ENCODE peak calls at places on chromosomes 12 and 14, in five cellular contexts. One of them, this sample, is unnamed.

GRCh38 chr12:111285191-111285590 is 83.7 kb downstream of the PHETA1 start:
- DNase-seq in neural progenitor cell: peak
- DNase-seq in CD8-positive, alpha-beta T cell: no peak
- DNase-seq in testis: no peak
- DNase-seq in breast epithelium: no peak
- DNase-seq in this sample: no peak

GRCh38 chr14:47442206-47442605 is 233.2 kb downstream of the MDGA2 start:
- DNase-seq in neural progenitor cell: peak
- DNase-seq in CD8-positive, alpha-beta T cell: no peak
- DNase-seq in testis: peak
- DNase-seq in breast epithelium: no peak
- DNase-seq in this sample: no peak

GRCh38 chr14:23895480-23895879 is 58.1 kb upstream of the DHRS4 start:
- DNase-seq in neural progenitor cell: no peak
- DNase-seq in CD8-positive, alpha-beta T cell: no peak
- DNase-seq in testis: no peak
- DNase-seq in breast epithelium: no peak
- DNase-seq in this sample: no peak

GRCh38 chr14:23532658-23533057 is 18.9 kb downstream of the ZFHX2 start:
- DNase-seq in neural progenitor cell: no peak
- DNase-seq in CD8-positive, alpha-beta T cell: no peak
- DNase-seq in testis: no peak
- DNase-seq in breast epithelium: no peak
- DNase-seq in this sample: no peak

GRCh38 chr12:34605510-34605887 is 583.2 kb downstream of the ALG10 start:
- DNase-seq in neural progenitor cell: no peak
- DNase-seq in CD8-positive, alpha-beta T cell: no peak
- DNase-seq in testis: no peak
- DNase-seq in breast epithelium: no peak
- DNase-seq in this sample: no peak

GRCh38 chr14:79356040-79356439 is 855.3 kb downstream of the DIO2 start:
- DNase-seq in neural progenitor cell: peak
- DNase-seq in CD8-positive, alpha-beta T cell: no peak
- DNase-seq in testis: no peak
- DNase-seq in breast epithelium: no peak
- DNase-seq in this sample: no peak

GRCh38 chr12:127873306-127873705 is 393.7 kb upstream of the TMEM132C start:
- DNase-seq in neural progenitor cell: no peak
- DNase-seq in CD8-positive, alpha-beta T cell: no peak
- DNase-seq in testis: no peak
- DNase-seq in breast epithelium: no peak
- DNase-seq in this sample: no peak

GRCh38 chr14:59359451-59360124 is 105.6 kb downstream of the GPR135 start:
- DNase-seq in neural progenitor cell: no peak
- DNase-seq in CD8-positive, alpha-beta T cell: no peak
- DNase-seq in testis: no peak
- DNase-seq in breast epithelium: no peak
- DNase-seq in this sample: no peak

GRCh38 chr14:68911594-68912227 is 67.4 kb downstream of the ACTN1 start:
- DNase-seq in neural progenitor cell: peak
- DNase-seq in CD8-positive, alpha-beta T cell: peak
- DNase-seq in testis: peak
- DNase-seq in breast epithelium: peak
- DNase-seq in this sample: peak

GRCh38 chr12:6821674-6822433 is at the start of gene GPR162:
- DNase-seq in neural progenitor cell: peak
- DNase-seq in CD8-positive, alpha-beta T cell: no peak
- DNase-seq in testis: peak
- DNase-seq in breast epithelium: no peak
- DNase-seq in this sample: no peak

This sample was measured in naive B cell.